ENCODE peak calls at places on chromosomes 1 and 21, in seven cellular contexts. A is cerebellar nuclear complex; W is tibial nerve; E is stimulated activated CD4-positive, alpha-beta T cell treated with anti-CD3 and anti-CD28 coated beads, Interleukin-4, amount 100 ng/mL, for 24 hours; B is astrocyte; R is activated naive CD4-positive, alpha-beta T cell treated with anti-CD3 and anti-CD28 coated beads, Interleukin-2, amount 50 U/mL, for 16 hours; U is endothelial cell. Z is an unnamed sample.

GRCh38 chr1:47865881-47866535 is 131.2 kb downstream of the TRABD2B start:
- DNase-seq in A (no peak), W (no peak), E (no peak), B (no peak), R (no peak), U (no peak), Z (no peak)

GRCh38 chr1:1232224-1232800 is at the start of gene B3GALT6:
- DNase-seq in A (no peak), W (no peak), E (no peak), B (no peak), R (no peak), U (no peak), Z (no peak)

GRCh38 chr1:97270508-97271307 is 549.1 kb downstream of the PTBP2 start:
- DNase-seq in A (no peak), W (no peak), E (no peak), B (peak), R (no peak), U (peak), Z (peak)

GRCh38 chr1:26031196-26031902 is 9.8 kb downstream of the EXTL1 start:
- DNase-seq in A (no peak), W (no peak), E (no peak), B (no peak), R (no peak), U (no peak), Z (peak)

GRCh38 chr1:114061431-114061830 is 82.2 kb downstream of the OLFML3 start:
- DNase-seq in A (no peak), W (no peak), E (no peak), B (peak), R (no peak), U (no peak), Z (peak)

GRCh38 chr1:243963566-243963965 is 87.5 kb upstream of the ZBTB18 start:
- DNase-seq in A (no peak), W (no peak), E (no peak), B (no peak), R (no peak), U (no peak), Z (peak)

GRCh38 chr21:44822484-44823178 is 4.8 kb upstream of the SUMO3 start:
- DNase-seq in A (no peak), W (no peak), E (no peak), B (no peak), R (no peak), U (no peak), Z (no peak)

GRCh38 chr1:15765495-15766194 is 7.0 kb downstream of the FBLIM1 start:
- DNase-seq in A (no peak), W (no peak), E (no peak), B (peak), R (no peak), U (no peak), Z (peak)

GRCh38 chr1:246608616-246609376 is 42.5 kb downstream of the CNST start:
- DNase-seq in A (no peak), W (peak), E (peak), B (peak), R (no peak), U (peak), Z (peak)

GRCh38 chr1:200699871-200700270 is 30.2 kb upstream of the DDX59 start:
- DNase-seq in A (no peak), W (no peak), E (no peak), B (no peak), R (no peak), U (no peak), Z (peak)

GRCh38 chr1:3917761-3918160 is 17.7 kb upstream of the C1orf174 start:
- DNase-seq in A (no peak), W (no peak), E (no peak), B (no peak), R (no peak), U (no peak), Z (no peak)

GRCh38 chr1:115495603-115496002 is 146.2 kb upstream of the VANGL1 start:
- DNase-seq in A (no peak), W (no peak), E (no peak), B (peak), R (no peak), U (no peak), Z (peak)

GRCh38 chr1:61337471-61337870 is 255.1 kb downstream of the NFIA start:
- DNase-seq in A (no peak), W (no peak), E (no peak), B (peak), R (no peak), U (no peak), Z (peak)

GRCh38 chr1:30955448-30956015 is 47.0 kb upstream of the SDC3 start:
- DNase-seq in A (no peak), W (no peak), E (no peak), B (peak), R (no peak), U (no peak), Z (peak)

GRCh38 chr1:32666866-32667566 is 16.0 kb downstream of the RBBP4 start:
- DNase-seq in A (no peak), W (no peak), E (no peak), B (peak), R (no peak), U (no peak), Z (no peak)

GRCh38 chr1:176998396-176998795 is 166.1 kb downstream of the ASTN1 start:
- DNase-seq in A (no peak), W (no peak), E (no peak), B (no peak), R (no peak), U (no peak), Z (no peak)

GRCh38 chr21:40757366-40757765 is 89.6 kb downstream of the DSCAM start:
- DNase-seq in A (no peak), W (no peak), E (no peak), B (no peak), R (no peak), U (no peak), Z (no peak)

GRCh38 chr1:35646043-35646442 is 4.7 kb upstream of the PSMB2 start:
- DNase-seq in A (no peak), W (no peak), E (no peak), B (no peak), R (no peak), U (no peak), Z (no peak)

GRCh38 chr1:205344010-205344808 is 12.5 kb downstream of the KLHDC8A start:
- DNase-seq in A (no peak), W (no peak), E (peak), B (no peak), R (peak), U (peak), Z (no peak)

GRCh38 chr1:36731226-36732037 is 248.7 kb upstream of the CSF3R start:
- DNase-seq in A (no peak), W (no peak), E (no peak), B (no peak), R (no peak), U (no peak), Z (no peak)

GRCh38 chr1:243734311-243734700 is 115.7 kb downstream of the AKT3 start:
- DNase-seq in A (no peak), W (no peak), E (no peak), B (peak), R (no peak), U (no peak), Z (peak)

GRCh38 chr1:70745199-70745598 is 302.4 kb downstream of the PTGER3 start:
- DNase-seq in A (no peak), W (no peak), E (no peak), B (no peak), R (no peak), U (peak), Z (no peak)

GRCh38 chr21:41377715-41378114 is 15.9 kb downstream of the MX2 start:
- DNase-seq in A (no peak), W (no peak), E (no peak), B (no peak), R (no peak), U (no peak), Z (no peak)